ENCODE peak calls at places on chromosomes 2 and 18, in seven cellular contexts. M is neural progenitor cell, S is left lung, T is H9, D is BE2C, A is heart right ventricle, E is right atrium auricular region. U is an unnamed sample. For H3K27me3, the result is how much of the 10 kb centered on the place peaks cover.

GRCh38 chr2:233453111-233453915 is 99.0 kb downstream of the DGKD start:
- DNase-seq in A (no peak), E (no peak), M (no peak), S (peak), T (no peak), D (peak), U (no peak)

GRCh38 chr18:49563130-49563540 is 1.3 kb downstream of the LIPG start:
- DNase-seq in D (no peak), S (no peak), E (no peak), T (no peak), M (no peak), A (no peak), U (no peak)

GRCh38 chr18:75107931-75108276 is 101.0 kb downstream of the PTGR3 start:
- DNase-seq in E (peak), S (no peak), A (no peak), T (no peak), M (no peak), D (no peak), U (no peak)

GRCh38 chr2:86790828-86791561 is at the start of gene CD8A:
- DNase-seq in D (no peak), S (no peak), A (no peak), M (peak), E (no peak), T (peak), U (no peak)

GRCh38 chr2:98025481-98026037 is 29.8 kb upstream of the TMEM131 start:
- DNase-seq in M (no peak), T (no peak), S (no peak), E (no peak), D (no peak), A (no peak), U (no peak)

GRCh38 chr2:150911766-150912280 is 349.8 kb downstream of the RBM43 start:
- DNase-seq in D (no peak), E (peak), M (no peak), A (peak), T (peak), S (peak), U (peak)

GRCh38 chr2:108562274-108562673 is 28.0 kb downstream of the LIMS1 start:
- DNase-seq in T (no peak), E (no peak), D (no peak), S (no peak), M (no peak), A (no peak), U (no peak)

GRCh38 chr18:75282746-75283145 is 72.1 kb downstream of the TSHZ1 start:
- DNase-seq in E (no peak), M (no peak), T (no peak), A (no peak), D (no peak), S (no peak), U (no peak)

GRCh38 chr2:222518570-222519381 is 94.4 kb downstream of the SGPP2 start:
- DNase-seq in D (no peak), E (no peak), S (no peak), A (no peak), M (peak), T (no peak), U (peak)

GRCh38 chr18:35999925-36000324 is 27.4 kb downstream of the RMP24 start:
- DNase-seq in S (no peak), M (no peak), T (no peak), E (no peak), A (no peak), D (no peak), U (no peak)

GRCh38 chr2:234963785-234964615 is 12.2 kb downstream of the SH3BP4 start:
- DNase-seq in M (no peak), D (no peak), T (no peak), A (no peak), S (no peak), E (no peak), U (no peak)

GRCh38 chr2:202848813-202849212 is 22.8 kb downstream of the ICA1L start:
- DNase-seq in M (no peak), S (peak), A (no peak), T (no peak), D (no peak), E (no peak), U (no peak)

GRCh38 chr2:134120718-134121630 is 132.9 kb upstream of the MGAT5 start:
- DNase-seq in T (peak), M (peak), A (peak), E (no peak), D (peak), S (peak), U (no peak)

GRCh38 chr2:61715501-61715900 is 138.4 kb downstream of the FAM161A start:
- DNase-seq in S (no peak), E (no peak), M (no peak), A (no peak), T (no peak), D (no peak), U (no peak)

GRCh38 chr2:33129261-33129660 is 182.5 kb downstream of the LTBP1 start:
- DNase-seq in M (no peak), T (no peak), S (no peak), E (no peak), D (no peak), A (no peak), U (no peak)

GRCh38 chr2:223549215-223549614 is 52.9 kb downstream of the SCG2 start:
- DNase-seq in S (no peak), M (no peak), T (no peak), A (no peak), E (no peak), D (peak), U (peak)

GRCh38 chr18:2641638-2642037 is 13.9 kb upstream of the SMCHD1 start:
- DNase-seq in T (no peak), E (no peak), A (no peak), M (no peak), S (no peak), D (no peak), U (no peak)

GRCh38 chr2:174145827-174146226 is 102.5 kb downstream of the OLA1 start:
- DNase-seq in S (no peak), E (no peak), T (peak), D (no peak), M (no peak), A (no peak), U (no peak)

GRCh38 chr2:157508676-157509075 is 64.8 kb upstream of the CYTIP start:
- DNase-seq in T (no peak), A (no peak), S (no peak), M (no peak), D (no peak), E (no peak), U (no peak)

GRCh38 chr18:499351-500229 is 911 bp downstream of the COLEC12 start:
- DNase-seq in S (no peak), E (no peak), D (peak), T (no peak), A (no peak), M (peak), U (peak)

GRCh38 chr2:237134321-237134720 is 48.6 kb downstream of the COPS8 start:
- DNase-seq in A (no peak), S (no peak), M (no peak), D (no peak), E (no peak), T (peak), U (no peak)

GRCh38 chr2:113133696-113134558 is 6.5 kb downstream of the IL1RN start:
- DNase-seq in A (no peak), E (peak), M (no peak), T (no peak), D (no peak), S (no peak), U (no peak)

GRCh38 chr2:216698895-216699294 is 3.5 kb upstream of the IGFBP5 start:
- DNase-seq in A (no peak), S (no peak), D (peak), M (peak), T (no peak), E (no peak), U (no peak)
- H3K27me3 ChIP-seq in A (under half), S (half or more), D (under half), M (under half), T (under half), E (under half), U (under half)

GRCh38 chr2:173076557-173077345 is 1.1 kb downstream of the MAP3K20 start:
- DNase-seq in E (no peak), T (no peak), A (peak), D (peak), M (peak), S (peak), U (no peak)

GRCh38 chr2:173075056-173075780 is 428 bp upstream of the MAP3K20 start:
- DNase-seq in T (peak), M (peak), S (no peak), A (no peak), D (no peak), E (no peak), U (no peak)

GRCh38 chr2:173077506-173078177 is 2.0 kb downstream of the MAP3K20 start:
- DNase-seq in D (no peak), E (no peak), T (no peak), S (no peak), M (no peak), A (no peak), U (no peak)

GRCh38 chr2:173079141-173079540 is 3.5 kb downstream of the MAP3K20 start:
- DNase-seq in A (no peak), S (no peak), M (no peak), E (no peak), T (no peak), D (no peak), U (no peak)

DNA sequence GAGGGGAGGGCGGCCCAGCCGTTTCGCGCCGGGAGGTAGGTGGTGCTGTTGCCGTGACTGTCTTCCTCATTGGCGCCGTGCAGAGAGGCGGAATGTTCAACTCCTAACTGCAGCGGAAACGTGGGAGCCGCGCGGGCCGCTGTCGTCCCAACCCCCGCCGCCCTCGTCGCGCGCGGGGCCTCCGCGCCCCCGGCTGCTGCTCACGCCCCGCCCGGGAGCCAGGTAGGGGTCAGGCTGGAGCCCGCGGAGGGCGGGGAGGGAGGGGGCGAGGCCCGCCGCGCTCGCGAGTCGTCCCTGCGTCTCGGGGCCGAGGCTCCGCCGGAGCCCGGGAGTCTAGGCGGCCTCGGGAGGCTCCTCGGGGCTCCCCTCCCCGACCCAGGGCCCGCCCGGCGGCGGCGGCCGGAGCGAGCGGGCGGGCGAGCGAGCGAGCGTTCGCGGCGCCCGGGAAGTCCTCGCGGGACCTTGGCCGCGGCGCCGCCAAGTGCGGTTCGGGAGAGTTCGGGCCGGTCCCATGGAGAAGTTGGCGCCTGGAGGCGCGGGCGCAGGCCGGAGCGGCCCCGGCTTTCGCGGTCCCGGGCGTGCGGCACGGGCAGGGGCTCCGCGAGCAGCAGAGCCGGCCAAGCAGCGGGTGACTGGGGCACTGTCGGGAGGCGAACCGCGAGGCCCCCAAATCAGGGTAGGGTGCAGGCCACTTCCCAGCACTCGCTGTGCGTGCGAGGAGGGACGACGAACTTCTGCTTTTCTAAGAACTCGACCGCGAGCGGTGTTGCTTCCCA is at the start of gene MAP3K20:
- DNase-seq in E (peak), D (peak), M (peak), A (peak), T (peak), S (peak), U (no peak)
- TF ChIP-seq CTCF in E (peak), D (peak), M (peak), A (no peak), T (peak), S (no peak), U (peak)

DNA sequence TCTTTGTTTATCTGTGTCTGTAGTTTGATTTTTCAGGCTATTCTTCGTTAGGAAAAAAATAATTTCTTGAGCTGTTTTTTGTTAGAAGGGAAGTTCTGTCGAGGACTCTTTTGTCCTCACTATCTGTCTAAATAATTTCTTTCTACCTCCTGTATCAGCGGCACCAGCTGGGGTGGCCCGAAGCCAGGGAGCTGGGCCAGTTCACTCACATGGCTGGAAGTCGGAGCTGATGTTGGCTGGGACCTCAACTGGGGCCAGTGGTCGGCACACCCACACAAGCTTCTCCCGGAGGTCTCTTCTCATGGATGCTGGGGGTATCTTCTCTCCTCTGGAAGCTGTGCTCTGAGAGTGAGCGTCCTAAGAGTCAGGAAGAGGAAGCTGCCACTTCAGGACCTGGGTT is 8.0 kb upstream of the PDIA6 start:
- DNase-seq in D (no peak), E (no peak), A (peak), M (no peak), S (no peak), T (no peak), U (no peak)
- H3K27me3 ChIP-seq in D (under half), E (under half), A (under half), M (under half), S (under half), T (under half), U (under half)

GRCh38 chr2:37417321-37417720 is 72.9 kb downstream of the QPCT start:
- DNase-seq in T (no peak), A (no peak), D (no peak), M (no peak), E (no peak), S (no peak), U (peak)
- TF ChIP-seq CTCF in T (no peak), A (no peak), D (no peak), M (no peak), E (no peak), S (no peak), U (no peak)

DNA sequence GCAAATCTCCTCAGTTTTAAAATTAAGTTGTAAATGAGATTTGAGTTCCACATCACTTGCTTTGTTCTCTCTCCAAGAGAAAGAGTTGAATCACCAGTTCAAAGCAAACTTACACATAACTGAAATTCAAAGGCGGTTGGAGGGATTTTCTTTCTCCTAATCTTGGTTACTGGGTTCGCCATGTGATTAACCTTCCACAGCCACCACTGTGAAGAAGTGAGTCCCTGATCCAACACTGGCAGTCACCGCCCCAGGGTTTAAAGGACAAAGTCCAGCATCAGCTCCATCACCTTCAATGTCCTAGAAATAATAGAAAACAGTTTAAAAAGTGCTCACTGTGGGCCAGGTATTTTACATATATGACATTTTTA is 247.2 kb downstream of the MYCN start:
- DNase-seq in D (no peak), A (no peak), S (no peak), M (no peak), T (no peak), E (no peak), U (no peak)
- H3K27me3 ChIP-seq in D (under half), A (under half), S (under half), M (under half), T (under half), E (under half), U (under half)

DNA sequence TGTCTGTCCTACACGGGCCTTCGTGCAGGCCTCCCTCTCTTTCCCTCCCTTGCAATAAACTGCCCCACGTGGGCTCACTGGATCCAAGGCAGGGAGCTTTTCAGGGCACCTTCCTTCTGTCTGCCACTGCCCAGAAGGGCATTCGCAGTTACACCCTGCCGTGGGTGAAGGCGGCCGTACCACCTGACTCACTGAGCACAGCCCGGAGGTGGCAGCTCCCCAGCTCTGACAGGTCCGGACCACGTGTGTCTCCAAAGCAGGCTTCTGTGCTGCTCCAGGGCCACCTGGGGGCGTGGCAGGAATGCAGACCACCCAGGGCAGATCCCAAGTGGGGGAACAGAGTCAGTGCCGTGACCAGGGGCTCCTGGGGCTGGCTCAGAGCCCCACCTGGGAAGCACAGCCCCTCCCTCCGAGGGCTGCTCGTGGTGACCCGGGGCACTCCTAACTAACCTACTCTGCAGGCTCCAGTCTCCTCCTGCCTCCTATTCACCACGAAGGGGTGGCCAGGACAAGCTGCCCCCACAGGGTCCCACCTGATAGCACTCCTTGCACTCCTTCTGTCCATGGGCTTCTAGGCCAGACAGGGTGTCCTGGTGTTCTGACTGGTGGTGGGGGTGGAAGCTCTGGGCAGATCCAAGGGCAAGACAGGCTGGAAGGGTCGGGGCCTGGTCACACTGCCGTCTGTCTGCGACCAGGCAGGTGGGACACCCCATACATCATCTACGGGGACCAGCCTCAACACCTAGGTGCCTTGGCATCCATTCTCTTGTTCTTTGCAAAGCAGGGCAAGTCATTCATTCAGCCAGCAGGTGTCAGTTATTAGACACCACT is 9.7 kb downstream of the SNED1 start:
- DNase-seq in S (no peak), E (peak), A (no peak), D (no peak), T (peak), M (no peak), U (no peak)
- TF ChIP-seq CTCF in S (no peak), E (no peak), A (no peak), D (no peak), T (no peak), M (no peak), U (no peak)

GRCh38 chr2:288002-288742 is at the start of gene ALKAL2:
- DNase-seq in E (no peak), D (no peak), S (peak), T (peak), M (peak), A (no peak), U (no peak)

GRCh38 chr2:289362-290089 is 1.6 kb upstream of the ALKAL2 start:
- DNase-seq in S (peak), M (peak), E (no peak), D (no peak), A (no peak), T (peak), U (no peak)

GRCh38 chr2:288743-289361 is 961 bp upstream of the ALKAL2 start:
- DNase-seq in T (peak), D (no peak), M (peak), S (peak), E (no peak), A (no peak), U (no peak)

GRCh38 chr2:287471-287885 is 413 bp downstream of the ALKAL2 start:
- DNase-seq in A (peak), D (no peak), M (peak), T (peak), S (peak), E (no peak), U (no peak)

DNA sequence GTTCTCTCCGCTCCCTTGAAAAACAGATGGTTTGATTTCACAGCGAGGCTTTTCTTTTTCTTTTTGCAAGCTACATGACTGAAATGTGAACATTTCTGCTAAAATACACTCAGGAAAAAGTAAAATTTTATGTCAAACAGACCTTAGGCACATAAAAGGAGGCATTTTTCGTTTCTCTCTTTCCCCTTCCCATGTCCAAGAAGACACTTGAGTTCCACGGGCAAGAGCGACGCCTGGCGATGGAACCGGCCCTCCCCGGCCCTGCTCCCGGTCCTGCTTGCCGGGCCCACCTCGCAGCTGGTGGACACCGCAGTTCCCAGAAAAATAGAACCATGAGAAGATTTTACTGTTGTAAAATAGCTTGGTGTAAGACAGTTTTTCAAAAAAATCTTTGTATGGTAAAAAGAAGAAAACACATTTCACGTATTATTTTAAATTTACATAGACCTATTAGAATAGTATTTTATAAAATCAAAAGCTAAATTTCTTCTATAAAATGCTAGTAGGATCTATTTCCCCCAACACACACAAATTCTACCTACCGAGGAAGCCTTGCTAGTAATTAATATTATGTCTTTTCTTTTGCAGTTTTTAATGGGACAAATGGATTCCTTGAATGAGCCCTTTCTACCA is 2.3 kb upstream of the ALKAL2 start:
- DNase-seq in M (peak), A (peak), S (peak), T (peak), E (no peak), D (peak), U (no peak)
- H3K27me3 ChIP-seq in M (half or more), A (under half), S (half or more), T (under half), E (under half), D (under half), U (under half)

GRCh38 chr2:177691177-177691576 is 298.6 kb downstream of the AGPS start:
- DNase-seq in D (no peak), E (no peak), T (no peak), A (no peak), M (peak), S (no peak), U (no peak)
- TF ChIP-seq CTCF in D (no peak), E (no peak), T (peak), A (no peak), M (peak), S (no peak), U (no peak)